ENCODE peak calls at places on chromosomes 6 and 20, in seven cellular contexts. One of them, this sample, is unnamed.

GRCh38 chr20:9407805-9408421 is 106.5 kb upstream of the LAMP5 start:
- DNase-seq in left lung: no peak
- DNase-seq in kidney: no peak
- DNase-seq in AG09309: peak
- DNase-seq in IMR-90: peak
- DNase-seq in BJ: peak
- DNase-seq in fibroblast of the aortic adventitia: peak
- DNase-seq in this sample: peak

GRCh38 chr6:167136376-167136775 is 13.5 kb downstream of the CCR6 start:
- DNase-seq in IMR-90: no peak
- DNase-seq in left lung: no peak
- DNase-seq in fibroblast of the aortic adventitia: no peak
- DNase-seq in kidney: no peak
- DNase-seq in BJ: no peak
- DNase-seq in AG09309: no peak
- DNase-seq in this sample: no peak

GRCh38 chr6:166591026-166591425 is 4.5 kb upstream of the RAMACL start:
- DNase-seq in left lung: no peak
- DNase-seq in IMR-90: no peak
- DNase-seq in AG09309: no peak
- DNase-seq in fibroblast of the aortic adventitia: no peak
- DNase-seq in BJ: no peak
- DNase-seq in kidney: no peak
- DNase-seq in this sample: no peak

GRCh38 chr6:32194825-32195651 is 2.6 kb upstream of the GPSM3 start:
- DNase-seq in IMR-90: peak
- DNase-seq in left lung: no peak
- DNase-seq in BJ: no peak
- DNase-seq in fibroblast of the aortic adventitia: peak
- DNase-seq in AG09309: peak
- DNase-seq in kidney: peak
- DNase-seq in this sample: no peak

GRCh38 chr20:1841554-1842140 is 53.6 kb upstream of the SIRPA start:
- DNase-seq in left lung: no peak
- DNase-seq in IMR-90: peak
- DNase-seq in BJ: no peak
- DNase-seq in kidney: no peak
- DNase-seq in fibroblast of the aortic adventitia: no peak
- DNase-seq in AG09309: no peak
- DNase-seq in this sample: no peak

GRCh38 chr6:41588083-41588482 is 41.9 kb downstream of the FOXP4 start:
- DNase-seq in kidney: no peak
- DNase-seq in left lung: no peak
- DNase-seq in fibroblast of the aortic adventitia: no peak
- DNase-seq in BJ: no peak
- DNase-seq in AG09309: no peak
- DNase-seq in IMR-90: no peak
- DNase-seq in this sample: no peak

GRCh38 chr20:50632701-50633100 is 58.6 kb downstream of the RIPOR3 start:
- DNase-seq in fibroblast of the aortic adventitia: no peak
- DNase-seq in kidney: no peak
- DNase-seq in AG09309: no peak
- DNase-seq in BJ: no peak
- DNase-seq in IMR-90: no peak
- DNase-seq in left lung: no peak
- DNase-seq in this sample: no peak

GRCh38 chr20:20322912-20323311 is 45.0 kb upstream of the INSM1 start:
- DNase-seq in IMR-90: no peak
- DNase-seq in kidney: no peak
- DNase-seq in fibroblast of the aortic adventitia: no peak
- DNase-seq in AG09309: no peak
- DNase-seq in left lung: no peak
- DNase-seq in BJ: no peak
- DNase-seq in this sample: no peak

GRCh38 chr20:44345147-44345546 is 8.3 kb downstream of the R3HDML start:
- DNase-seq in IMR-90: no peak
- DNase-seq in left lung: peak
- DNase-seq in AG09309: no peak
- DNase-seq in BJ: no peak
- DNase-seq in fibroblast of the aortic adventitia: no peak
- DNase-seq in kidney: no peak
- DNase-seq in this sample: no peak

GRCh38 chr6:80338201-80338836 is 231.8 kb downstream of the BCKDHB start:
- DNase-seq in fibroblast of the aortic adventitia: peak
- DNase-seq in left lung: peak
- DNase-seq in BJ: no peak
- DNase-seq in AG09309: peak
- DNase-seq in kidney: no peak
- DNase-seq in IMR-90: peak
- DNase-seq in this sample: peak

GRCh38 chr6:170151235-170152110 is 139.4 kb downstream of the DLL1 start:
- DNase-seq in kidney: peak
- DNase-seq in fibroblast of the aortic adventitia: no peak
- DNase-seq in left lung: no peak
- DNase-seq in IMR-90: no peak
- DNase-seq in BJ: no peak
- DNase-seq in AG09309: no peak
- DNase-seq in this sample: no peak

GRCh38 chr6:170148709-170149470 is 142.0 kb downstream of the DLL1 start:
- DNase-seq in BJ: no peak
- DNase-seq in left lung: peak
- DNase-seq in fibroblast of the aortic adventitia: no peak
- DNase-seq in IMR-90: no peak
- DNase-seq in AG09309: no peak
- DNase-seq in kidney: peak
- DNase-seq in this sample: no peak

GRCh38 chr6:170152111-170152926 is 138.6 kb downstream of the DLL1 start:
- DNase-seq in AG09309: no peak
- DNase-seq in left lung: peak
- DNase-seq in kidney: peak
- DNase-seq in IMR-90: no peak
- DNase-seq in fibroblast of the aortic adventitia: no peak
- DNase-seq in BJ: no peak
- DNase-seq in this sample: no peak

GRCh38 chr6:170149681-170150589 is 140.9 kb downstream of the DLL1 start:
- DNase-seq in IMR-90: no peak
- DNase-seq in BJ: no peak
- DNase-seq in kidney: peak
- DNase-seq in fibroblast of the aortic adventitia: no peak
- DNase-seq in left lung: peak
- DNase-seq in AG09309: no peak
- DNase-seq in this sample: no peak

GRCh38 chr6:170150590-170150945 is 140.3 kb downstream of the DLL1 start:
- DNase-seq in fibroblast of the aortic adventitia: no peak
- DNase-seq in left lung: no peak
- DNase-seq in AG09309: no peak
- DNase-seq in BJ: no peak
- DNase-seq in IMR-90: no peak
- DNase-seq in kidney: no peak
- DNase-seq in this sample: no peak
- TF ChIP-seq CTCF in fibroblast of the aortic adventitia: no peak
- TF ChIP-seq CTCF in left lung: no peak
- TF ChIP-seq CTCF in AG09309: no peak
- TF ChIP-seq CTCF in BJ: no peak
- TF ChIP-seq CTCF in IMR-90: no peak
- TF ChIP-seq CTCF in kidney: no peak
- TF ChIP-seq CTCF in this sample: no peak

GRCh38 chr6:44128020-44128917 is 915 bp downstream of the TMEM63B start:
- DNase-seq in BJ: no peak
- DNase-seq in kidney: peak
- DNase-seq in left lung: peak
- DNase-seq in fibroblast of the aortic adventitia: no peak
- DNase-seq in IMR-90: no peak
- DNase-seq in AG09309: no peak
- DNase-seq in this sample: peak
- TF ChIP-seq CTCF in BJ: peak
- TF ChIP-seq CTCF in kidney: no peak
- TF ChIP-seq CTCF in left lung: no peak
- TF ChIP-seq CTCF in fibroblast of the aortic adventitia: peak
- TF ChIP-seq CTCF in IMR-90: no peak
- TF ChIP-seq CTCF in AG09309: no peak
- TF ChIP-seq CTCF in this sample: peak

DNA sequence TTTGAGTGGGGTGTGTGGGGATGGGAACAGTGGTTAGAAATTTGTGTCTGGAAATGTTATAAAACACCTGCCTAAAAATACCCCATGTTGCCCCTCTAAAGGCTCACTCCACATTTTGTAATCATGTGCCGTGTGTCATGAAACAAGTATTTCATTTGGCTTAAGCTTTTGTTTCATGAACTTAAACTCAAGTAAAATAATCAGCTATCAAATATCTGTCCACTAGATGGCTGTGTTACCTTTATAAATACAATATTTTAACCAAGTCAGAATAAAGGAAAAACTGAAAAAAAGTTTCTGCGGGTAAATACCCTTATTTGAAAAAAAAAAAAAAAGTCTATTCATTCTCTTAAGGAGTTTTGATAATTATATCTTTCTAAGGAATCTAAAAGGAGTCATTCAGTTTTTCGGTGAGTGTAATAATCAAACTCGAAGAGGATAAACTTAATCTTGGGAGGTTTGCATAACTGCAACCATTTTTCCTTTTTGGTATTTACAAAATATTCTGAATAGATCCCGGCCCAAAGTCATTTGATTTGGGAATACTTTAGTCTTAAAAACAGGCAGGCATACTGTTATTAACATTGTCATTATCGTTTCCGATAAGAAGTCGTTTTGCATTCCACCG is 29.9 kb upstream of the MTRF1L start:
- DNase-seq in fibroblast of the aortic adventitia: peak
- DNase-seq in kidney: no peak
- DNase-seq in AG09309: peak
- DNase-seq in left lung: no peak
- DNase-seq in BJ: peak
- DNase-seq in IMR-90: peak
- DNase-seq in this sample: no peak
- TF ChIP-seq CTCF in fibroblast of the aortic adventitia: peak
- TF ChIP-seq CTCF in kidney: peak
- TF ChIP-seq CTCF in AG09309: peak
- TF ChIP-seq CTCF in left lung: peak
- TF ChIP-seq CTCF in BJ: peak
- TF ChIP-seq CTCF in IMR-90: peak
- TF ChIP-seq CTCF in this sample: peak

GRCh38 chr6:2697291-2697690 is 53.4 kb downstream of the MYLK4 start:
- DNase-seq in kidney: no peak
- DNase-seq in left lung: no peak
- DNase-seq in IMR-90: no peak
- DNase-seq in fibroblast of the aortic adventitia: no peak
- DNase-seq in BJ: no peak
- DNase-seq in AG09309: no peak
- DNase-seq in this sample: no peak
- TF ChIP-seq CTCF in kidney: no peak
- TF ChIP-seq CTCF in left lung: no peak
- TF ChIP-seq CTCF in IMR-90: no peak
- TF ChIP-seq CTCF in fibroblast of the aortic adventitia: no peak
- TF ChIP-seq CTCF in BJ: no peak
- TF ChIP-seq CTCF in AG09309: no peak
- TF ChIP-seq CTCF in this sample: no peak

GRCh38 chr20:16666272-16666671 is 63.6 kb upstream of the SNRPB2 start:
- DNase-seq in fibroblast of the aortic adventitia: no peak
- DNase-seq in kidney: no peak
- DNase-seq in IMR-90: no peak
- DNase-seq in left lung: no peak
- DNase-seq in BJ: no peak
- DNase-seq in AG09309: no peak
- DNase-seq in this sample: no peak
- TF ChIP-seq CTCF in fibroblast of the aortic adventitia: peak
- TF ChIP-seq CTCF in kidney: no peak
- TF ChIP-seq CTCF in IMR-90: no peak
- TF ChIP-seq CTCF in left lung: no peak
- TF ChIP-seq CTCF in BJ: peak
- TF ChIP-seq CTCF in AG09309: no peak
- TF ChIP-seq CTCF in this sample: peak

GRCh38 chr20:62322428-62323073 is 19.8 kb downstream of the ADRM1 start:
- DNase-seq in fibroblast of the aortic adventitia: no peak
- DNase-seq in left lung: no peak
- DNase-seq in IMR-90: no peak
- DNase-seq in BJ: no peak
- DNase-seq in kidney: no peak
- DNase-seq in AG09309: no peak
- DNase-seq in this sample: no peak

GRCh38 chr20:62323146-62323979 is 20.6 kb downstream of the ADRM1 start:
- DNase-seq in fibroblast of the aortic adventitia: no peak
- DNase-seq in IMR-90: no peak
- DNase-seq in AG09309: no peak
- DNase-seq in BJ: no peak
- DNase-seq in left lung: no peak
- DNase-seq in kidney: no peak
- DNase-seq in this sample: no peak

GRCh38 chr20:62320581-62321354 is 18.0 kb downstream of the ADRM1 start:
- DNase-seq in AG09309: no peak
- DNase-seq in fibroblast of the aortic adventitia: no peak
- DNase-seq in left lung: no peak
- DNase-seq in BJ: no peak
- DNase-seq in kidney: peak
- DNase-seq in IMR-90: no peak
- DNase-seq in this sample: no peak

GRCh38 chr20:62321978-62322377 is 19.2 kb downstream of the ADRM1 start:
- DNase-seq in left lung: no peak
- DNase-seq in AG09309: no peak
- DNase-seq in BJ: no peak
- DNase-seq in fibroblast of the aortic adventitia: no peak
- DNase-seq in kidney: no peak
- DNase-seq in IMR-90: no peak
- DNase-seq in this sample: no peak

DNA sequence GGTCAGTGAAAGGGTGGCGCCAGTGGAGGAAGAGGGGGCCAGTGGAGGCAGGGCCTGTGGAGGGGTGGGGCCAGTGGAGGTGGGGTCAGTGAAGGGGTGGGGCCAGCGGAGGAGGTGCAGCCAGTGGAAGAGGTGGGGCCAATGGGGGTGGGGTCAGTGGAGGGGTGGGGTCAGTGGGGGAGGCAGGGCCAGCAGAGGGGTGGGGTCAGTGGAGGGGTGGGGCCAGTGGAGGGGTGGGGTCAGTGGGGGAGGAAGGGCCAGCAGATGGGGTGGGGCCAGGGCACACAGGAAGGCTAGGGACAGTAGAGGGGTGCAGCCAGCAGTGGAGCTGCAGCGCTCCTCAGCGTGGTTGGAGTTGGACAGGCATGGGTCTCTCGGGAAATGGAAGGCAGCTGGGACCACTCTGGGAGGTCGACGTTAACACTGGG is 18.7 kb downstream of the ADRM1 start:
- DNase-seq in kidney: no peak
- DNase-seq in fibroblast of the aortic adventitia: no peak
- DNase-seq in BJ: no peak
- DNase-seq in left lung: no peak
- DNase-seq in AG09309: no peak
- DNase-seq in IMR-90: no peak
- DNase-seq in this sample: no peak
- TF ChIP-seq CTCF in kidney: no peak
- TF ChIP-seq CTCF in fibroblast of the aortic adventitia: no peak
- TF ChIP-seq CTCF in BJ: no peak
- TF ChIP-seq CTCF in left lung: no peak
- TF ChIP-seq CTCF in AG09309: no peak
- TF ChIP-seq CTCF in IMR-90: no peak
- TF ChIP-seq CTCF in this sample: no peak

GRCh38 chr6:152164957-152165356 is 357.5 kb downstream of the ESR1 start:
- DNase-seq in left lung: no peak
- DNase-seq in BJ: no peak
- DNase-seq in AG09309: no peak
- DNase-seq in fibroblast of the aortic adventitia: no peak
- DNase-seq in IMR-90: no peak
- DNase-seq in kidney: no peak
- DNase-seq in this sample: no peak
- TF ChIP-seq CTCF in left lung: no peak
- TF ChIP-seq CTCF in BJ: no peak
- TF ChIP-seq CTCF in AG09309: no peak
- TF ChIP-seq CTCF in fibroblast of the aortic adventitia: no peak
- TF ChIP-seq CTCF in IMR-90: no peak
- TF ChIP-seq CTCF in kidney: no peak
- TF ChIP-seq CTCF in this sample: no peak